ENCODE peak calls at places on chromosomes 2 and 18, in five cellular contexts. One of them, this sample, is unnamed. For H3K36me3, the result is how much of the 10 kb centered on the place peaks cover.

GRCh38 chr2:171595896-171596295 is 73.6 kb downstream of the CYBRD1 start:
- DNase-seq in H7: no peak
- DNase-seq in SJSA1: no peak
- DNase-seq in psoas muscle: no peak
- DNase-seq in body of pancreas: no peak
- DNase-seq in this sample: no peak

GRCh38 chr2:29920631-29921559 is 491 bp downstream of the ALK start:
- DNase-seq in H7: no peak
- DNase-seq in SJSA1: no peak
- DNase-seq in psoas muscle: no peak
- DNase-seq in body of pancreas: peak
- DNase-seq in this sample: peak

GRCh38 chr2:227460079-227460485 is 11.9 kb upstream of the AGFG1 start:
- DNase-seq in H7: no peak
- DNase-seq in SJSA1: peak
- DNase-seq in psoas muscle: no peak
- DNase-seq in body of pancreas: no peak
- DNase-seq in this sample: no peak

GRCh38 chr2:224780096-224780495 is 63.9 kb upstream of the CCDC195 start:
- DNase-seq in H7: no peak
- DNase-seq in SJSA1: no peak
- DNase-seq in psoas muscle: no peak
- DNase-seq in body of pancreas: no peak
- DNase-seq in this sample: no peak

GRCh38 chr18:77857926-77858325 is 608.3 kb downstream of the GALR1 start:
- DNase-seq in H7: no peak
- DNase-seq in SJSA1: no peak
- DNase-seq in psoas muscle: no peak
- DNase-seq in body of pancreas: no peak
- DNase-seq in this sample: peak

GRCh38 chr2:127154985-127155650 is 48.2 kb upstream of the BIN1 start:
- DNase-seq in H7: no peak
- DNase-seq in SJSA1: no peak
- DNase-seq in psoas muscle: peak
- DNase-seq in body of pancreas: no peak
- DNase-seq in this sample: no peak

GRCh38 chr18:79873449-79874110 is 75.8 kb downstream of the KCNG2 start:
- DNase-seq in H7: peak
- DNase-seq in SJSA1: no peak
- DNase-seq in psoas muscle: peak
- DNase-seq in body of pancreas: no peak
- DNase-seq in this sample: no peak

GRCh38 chr2:220556658-220557057 is 929.2 kb downstream of the SLC4A3 start:
- DNase-seq in H7: no peak
- DNase-seq in SJSA1: no peak
- DNase-seq in psoas muscle: no peak
- DNase-seq in body of pancreas: no peak
- DNase-seq in this sample: no peak

GRCh38 chr18:33951031-33951430 is 273.7 kb downstream of the NOL4 start:
- DNase-seq in H7: no peak
- DNase-seq in SJSA1: no peak
- DNase-seq in psoas muscle: no peak
- DNase-seq in body of pancreas: no peak
- DNase-seq in this sample: no peak

GRCh38 chr2:96591494-96591893 is 46.6 kb downstream of the KANSL3 start:
- DNase-seq in H7: no peak
- DNase-seq in SJSA1: no peak
- DNase-seq in psoas muscle: no peak
- DNase-seq in body of pancreas: no peak
- DNase-seq in this sample: no peak

GRCh38 chr2:144372484-144373195 is 147.3 kb downstream of the ZEB2 start:
- DNase-seq in H7: no peak
- DNase-seq in SJSA1: no peak
- DNase-seq in psoas muscle: peak
- DNase-seq in body of pancreas: no peak
- DNase-seq in this sample: peak

GRCh38 chr18:46856975-46857374 is 60.3 kb downstream of the PIAS2 start:
- DNase-seq in H7: no peak
- DNase-seq in SJSA1: no peak
- DNase-seq in psoas muscle: no peak
- DNase-seq in body of pancreas: no peak
- DNase-seq in this sample: peak

GRCh38 chr18:8561123-8561905 is 47.9 kb upstream of the RAB12 start:
- DNase-seq in H7: no peak
- DNase-seq in SJSA1: no peak
- DNase-seq in psoas muscle: peak
- DNase-seq in body of pancreas: no peak
- DNase-seq in this sample: no peak

GRCh38 chr2:184598313-184599053 is at the start of gene ZNF804A:
- DNase-seq in H7: peak
- DNase-seq in SJSA1: peak
- DNase-seq in psoas muscle: peak
- DNase-seq in body of pancreas: peak
- DNase-seq in this sample: peak

GRCh38 chr2:71552861-71553301 is 99.5 kb downstream of the DYSF start:
- DNase-seq in H7: no peak
- DNase-seq in SJSA1: no peak
- DNase-seq in psoas muscle: peak
- DNase-seq in body of pancreas: no peak
- DNase-seq in this sample: no peak

GRCh38 chr2:222904557-222905258 is 43.9 kb downstream of the ACSL3 start:
- DNase-seq in H7: no peak
- DNase-seq in SJSA1: no peak
- DNase-seq in psoas muscle: no peak
- DNase-seq in body of pancreas: no peak
- DNase-seq in this sample: no peak

GRCh38 chr18:74549591-74550104 is 15.3 kb downstream of the CNDP1 start:
- DNase-seq in H7: no peak
- DNase-seq in SJSA1: no peak
- DNase-seq in psoas muscle: no peak
- DNase-seq in body of pancreas: no peak
- DNase-seq in this sample: no peak

DNA sequence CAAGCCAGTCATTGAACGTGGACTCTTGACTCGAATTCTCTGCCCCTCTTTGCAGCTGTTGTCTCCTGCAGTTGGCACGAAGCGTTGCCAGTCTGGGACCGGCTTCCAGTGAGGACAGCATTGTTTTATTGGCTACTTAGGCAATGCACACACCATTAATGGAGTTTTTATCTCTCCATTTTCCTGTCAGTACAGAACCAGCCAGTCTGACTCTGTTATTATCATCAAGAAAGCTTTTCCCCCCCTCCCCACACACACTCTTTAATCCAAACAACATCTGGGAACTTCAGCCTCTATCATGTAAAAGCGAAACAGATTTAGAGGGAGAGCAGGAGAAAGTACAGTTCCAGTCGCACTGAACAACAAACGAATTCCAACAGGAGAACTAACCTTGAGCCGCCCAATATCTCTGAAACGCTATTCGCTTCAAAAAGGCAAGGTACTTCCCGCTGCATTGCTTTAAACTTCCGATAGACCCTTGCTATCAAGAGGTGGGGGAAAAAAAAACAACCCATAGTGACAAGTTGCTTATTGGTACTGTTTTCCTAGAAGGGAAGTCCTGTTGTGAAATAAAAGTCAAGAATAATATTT is 38.2 kb downstream of the ACVR1 start:
- DNase-seq in H7: no peak
- DNase-seq in SJSA1: no peak
- DNase-seq in psoas muscle: peak
- DNase-seq in body of pancreas: peak
- DNase-seq in this sample: peak
- H3K4me3 ChIP-seq in H7: no peak
- H3K4me3 ChIP-seq in SJSA1: peak
- H3K4me3 ChIP-seq in psoas muscle: peak
- H3K4me3 ChIP-seq in body of pancreas: no peak
- H3K4me3 ChIP-seq in this sample: peak

GRCh38 chr2:241721852-241722251 is 12.6 kb upstream of the D2HGDH start:
- DNase-seq in H7: no peak
- DNase-seq in SJSA1: no peak
- DNase-seq in psoas muscle: no peak
- DNase-seq in body of pancreas: no peak
- DNase-seq in this sample: no peak
- H3K36me3 ChIP-seq in H7: under half
- H3K36me3 ChIP-seq in SJSA1: half or more
- H3K36me3 ChIP-seq in psoas muscle: under half
- H3K36me3 ChIP-seq in body of pancreas: under half
- H3K36me3 ChIP-seq in this sample: half or more

GRCh38 chr2:147182260-147182659 is 662.6 kb upstream of the ACVR2A start:
- DNase-seq in H7: no peak
- DNase-seq in SJSA1: no peak
- DNase-seq in psoas muscle: no peak
- DNase-seq in body of pancreas: no peak
- DNase-seq in this sample: no peak
- H3K4me3 ChIP-seq in H7: no peak
- H3K4me3 ChIP-seq in SJSA1: no peak
- H3K4me3 ChIP-seq in psoas muscle: no peak
- H3K4me3 ChIP-seq in body of pancreas: no peak
- H3K4me3 ChIP-seq in this sample: no peak

GRCh38 chr2:23153484-23153883 is 231.5 kb upstream of the KLHL29 start:
- DNase-seq in H7: no peak
- DNase-seq in SJSA1: no peak
- DNase-seq in psoas muscle: no peak
- DNase-seq in body of pancreas: no peak
- DNase-seq in this sample: no peak

GRCh38 chr2:23160006-23160405 is 225.0 kb upstream of the KLHL29 start:
- DNase-seq in H7: no peak
- DNase-seq in SJSA1: no peak
- DNase-seq in psoas muscle: no peak
- DNase-seq in body of pancreas: no peak
- DNase-seq in this sample: no peak

GRCh38 chr2:23155022-23155421 is 230.0 kb upstream of the KLHL29 start:
- DNase-seq in H7: no peak
- DNase-seq in SJSA1: no peak
- DNase-seq in psoas muscle: no peak
- DNase-seq in body of pancreas: no peak
- DNase-seq in this sample: no peak
- H3K36me3 ChIP-seq in H7: under half
- H3K36me3 ChIP-seq in SJSA1: under half
- H3K36me3 ChIP-seq in psoas muscle: under half
- H3K36me3 ChIP-seq in body of pancreas: under half
- H3K36me3 ChIP-seq in this sample: under half

DNA sequence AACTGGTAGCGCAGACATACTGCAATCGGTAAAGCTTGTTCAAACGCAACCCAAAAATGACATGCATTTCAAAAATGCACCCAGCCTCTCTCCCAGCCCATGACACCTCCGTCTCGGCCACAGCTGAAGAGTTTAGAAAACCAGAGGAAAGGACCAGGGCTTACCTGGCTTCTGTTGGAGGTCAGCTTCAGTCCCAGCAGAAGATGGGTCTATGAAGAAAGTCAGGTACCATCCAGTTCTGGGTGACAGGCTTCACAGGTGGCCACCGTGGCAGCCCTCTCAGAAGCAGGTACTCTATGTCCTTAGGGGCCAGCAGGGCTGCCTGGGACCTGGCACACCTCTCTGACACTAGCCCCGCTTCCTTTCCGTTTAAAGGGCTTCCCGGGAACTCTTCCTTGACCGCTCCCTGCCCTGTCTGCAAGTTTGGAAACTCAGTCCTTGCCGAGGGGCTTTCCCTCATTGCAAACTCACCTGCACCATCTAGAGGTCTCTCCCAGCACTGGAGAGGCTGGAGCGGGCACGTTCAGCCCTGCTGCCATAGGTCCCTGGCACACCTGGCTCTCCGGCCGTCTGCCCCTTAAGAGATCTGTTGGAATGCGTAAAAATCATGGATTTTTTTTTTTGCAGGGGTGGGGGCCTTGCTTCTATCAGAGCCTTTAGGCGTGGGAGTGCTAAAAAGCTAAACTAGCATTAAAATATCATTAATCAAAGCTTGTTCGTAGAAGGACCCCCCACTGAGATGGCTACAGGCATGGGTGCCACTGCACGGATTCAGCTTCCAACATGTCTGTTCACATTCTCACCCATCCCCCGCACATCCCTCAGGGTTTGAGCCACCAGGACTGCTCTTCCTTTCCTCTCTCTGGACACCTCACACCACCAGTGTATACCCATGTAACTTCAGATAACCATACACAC is at the start of gene EDAR:
- DNase-seq in H7: peak
- DNase-seq in SJSA1: no peak
- DNase-seq in psoas muscle: no peak
- DNase-seq in body of pancreas: peak
- DNase-seq in this sample: peak
- H3K4me3 ChIP-seq in H7: no peak
- H3K4me3 ChIP-seq in SJSA1: no peak
- H3K4me3 ChIP-seq in psoas muscle: no peak
- H3K4me3 ChIP-seq in body of pancreas: no peak
- H3K4me3 ChIP-seq in this sample: no peak

GRCh38 chr2:241067501-241068135 is 34.5 kb downstream of the MTERF4 start:
- DNase-seq in H7: peak
- DNase-seq in SJSA1: no peak
- DNase-seq in psoas muscle: no peak
- DNase-seq in body of pancreas: peak
- DNase-seq in this sample: no peak
- H3K36me3 ChIP-seq in H7: under half
- H3K36me3 ChIP-seq in SJSA1: under half
- H3K36me3 ChIP-seq in psoas muscle: under half
- H3K36me3 ChIP-seq in body of pancreas: under half
- H3K36me3 ChIP-seq in this sample: under half

DNA sequence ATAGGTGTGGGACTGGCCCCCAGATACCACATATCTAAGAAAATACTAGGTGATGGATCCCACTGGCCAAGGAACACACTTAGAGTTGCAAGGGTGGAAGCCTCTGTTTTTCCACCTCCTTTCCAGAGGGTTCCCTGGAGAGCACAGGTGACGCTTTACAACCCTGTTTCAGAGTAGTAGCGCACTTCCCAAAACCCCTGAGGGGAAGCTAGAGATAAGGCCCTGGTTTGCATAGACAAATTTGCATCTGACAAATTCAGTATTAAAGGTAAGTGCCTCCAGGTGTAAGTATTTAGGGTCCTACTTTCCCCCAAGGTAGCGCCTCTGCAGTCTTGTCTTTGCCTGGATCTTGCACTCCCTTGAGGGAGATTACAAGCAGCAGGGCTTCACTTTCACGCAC is 474 bp upstream of the CERKL start:
- DNase-seq in H7: peak
- DNase-seq in SJSA1: no peak
- DNase-seq in psoas muscle: no peak
- DNase-seq in body of pancreas: no peak
- DNase-seq in this sample: no peak
- H3K4me3 ChIP-seq in H7: peak
- H3K4me3 ChIP-seq in SJSA1: no peak
- H3K4me3 ChIP-seq in psoas muscle: peak
- H3K4me3 ChIP-seq in body of pancreas: no peak
- H3K4me3 ChIP-seq in this sample: no peak